ENCODE peak calls at places on chromosomes 4 and X, in seven cellular contexts. J is GM06990, D is fibroblast of the aortic adventitia, I is fibroblast of lung, Z is tibial artery, L is kidney epithelial cell, C is choroid plexus epithelial cell. O is an unnamed sample.

GRCh38 chr4:141220271-141220654 is 432 bp upstream of the ZNF330 start:
- DNase-seq in J (no peak), D (no peak), I (peak; percentile 21), Z (no peak), L (peak; percentile 32), C (peak; percentile 31), O (no peak)

GRCh38 chr4:76752911-76753494 is 144.9 kb downstream of the SOWAHB start:
- DNase-seq in J (no peak), D (peak; percentile 94), I (peak; percentile 99), Z (peak; percentile 72), L (peak; percentile 94), C (peak; percentile 96), O (peak; percentile 100)

GRCh38 chrX:123184858-123185251 is 777 bp downstream of the GRIA3 start:
- DNase-seq in J (peak; percentile 12), D (peak; percentile 31), I (no peak), Z (peak; percentile 61), L (no peak), C (no peak), O (peak; percentile 10)

GRCh38 chr4:24321637-24322036 is 262.7 kb downstream of the DHX15 start:
- DNase-seq in J (no peak), D (no peak), I (no peak), Z (no peak), L (no peak), C (peak; percentile 1), O (no peak)

GRCh38 chrX:107574054-107574683 is 54.1 kb upstream of the PRPS1 start:
- DNase-seq in J (no peak), D (peak; percentile 61), I (peak; percentile 76), Z (no peak), L (no peak), C (peak; percentile 68), O (peak; percentile 80)

GRCh38 chr4:40698733-40699132 is 51.0 kb upstream of the NSUN7 start:
- DNase-seq in J (no peak), D (no peak), I (no peak), Z (no peak), L (no peak), C (no peak), O (no peak)

GRCh38 chrX:49627030-49627777 is 28.4 kb downstream of the GAGE1 start:
- DNase-seq in J (peak; percentile 22), D (no peak), I (no peak), Z (no peak), L (no peak), C (no peak), O (peak; percentile 3)

GRCh38 chrX:133249659-133250058 is 31.5 kb upstream of the TFDP3 start:
- DNase-seq in J (no peak), D (peak; percentile 13), I (peak; percentile 14), Z (no peak), L (no peak), C (peak; percentile 31), O (peak; percentile 25)

GRCh38 chr4:57110635-57111546 is 706 bp upstream of the IGFBP7 start:
- DNase-seq in J (peak; percentile 12), D (peak; percentile 79), I (peak; percentile 81), Z (peak; percentile 79), L (no peak), C (peak; percentile 83), O (peak; percentile 57)

GRCh38 chrX:100376581-100376980 is 33.5 kb downstream of the PCDH19 start:
- DNase-seq in J (no peak), D (peak; percentile 5), I (peak; percentile 6), Z (no peak), L (no peak), C (peak; percentile 28), O (peak; percentile 49)

GRCh38 chr4:58871509-58871908 is 1761.3 kb upstream of the IGFBP7 start:
- DNase-seq in J (no peak), D (no peak), I (no peak), Z (no peak), L (no peak), C (no peak), O (no peak)

GRCh38 chrX:56564182-56564885 is 907 bp downstream of the UBQLN2 start:
- DNase-seq in J (peak; percentile 22), D (peak; percentile 37), I (peak; percentile 74), Z (peak; percentile 62), L (peak; percentile 31), C (peak; percentile 54), O (peak; percentile 46)

GRCh38 chrX:19513383-19513782 is 1.9 kb downstream of the MAP3K15 start:
- DNase-seq in J (no peak), D (no peak), I (no peak), Z (no peak), L (no peak), C (peak; percentile 5), O (no peak)

GRCh38 chr4:103719320-103720204 is at the start of gene TACR3:
- DNase-seq in J (peak; percentile 6), D (no peak), I (peak; percentile 8), Z (no peak), L (no peak), C (no peak), O (peak; percentile 2)

GRCh38 chrX:110557864-110558263 is 199.2 kb downstream of the RTL9 start:
- DNase-seq in J (no peak), D (no peak), I (no peak), Z (no peak), L (no peak), C (no peak), O (no peak)

GRCh38 chr4:95045429-95045828 is 287.7 kb downstream of the BMPR1B start:
- DNase-seq in J (no peak), D (peak; percentile 7), I (peak; percentile 45), Z (no peak), L (no peak), C (peak; percentile 51), O (no peak)

GRCh38 chr4:612749-613125 is 12.6 kb upstream of the PDE6B start:
- DNase-seq in J (no peak), D (no peak), I (no peak), Z (peak; percentile 35), L (no peak), C (no peak), O (no peak)

GRCh38 chr4:53431052-53431451 is 53.6 kb downstream of the FIP1L1 start:
- DNase-seq in J (no peak), D (no peak), I (no peak), Z (no peak), L (no peak), C (no peak), O (no peak)

GRCh38 chr4:148065069-148065468 is 333.2 kb downstream of the ARHGAP10 start:
- DNase-seq in J (no peak), D (peak; percentile 77), I (peak; percentile 82), Z (no peak), L (no peak), C (peak; percentile 78), O (peak; percentile 70)

GRCh38 chrX:69211701-69212100 is 46.4 kb upstream of the PJA1 start:
- DNase-seq in J (no peak), D (no peak), I (no peak), Z (no peak), L (no peak), C (no peak), O (no peak)

GRCh38 chr4:128519163-128519810 is 231.7 kb upstream of the PGRMC2 start:
- DNase-seq in J (no peak), D (peak; percentile 79), I (peak; percentile 74), Z (peak; percentile 66), L (no peak), C (peak; percentile 55), O (peak; percentile 74)

GRCh38 chr4:143403551-143403816 is 66.8 kb downstream of the GAB1 start:
- DNase-seq in J (no peak), D (no peak), I (no peak), Z (no peak), L (no peak), C (no peak), O (no peak)

GRCh38 chr4:8708401-8709021 is 115.9 kb downstream of the CPZ start:
- DNase-seq in J (no peak), D (no peak), I (no peak), Z (peak; percentile 55), L (no peak), C (no peak), O (no peak)

GRCh38 chr4:184851200-184851541 is 25.4 kb upstream of the ACSL1 start:
- DNase-seq in J (peak; percentile 64), D (no peak), I (no peak), Z (no peak), L (no peak), C (peak; percentile 67), O (peak; percentile 21)

GRCh38 chr4:83360018-83360417 is 25.4 kb upstream of the HPSE start:
- DNase-seq in J (no peak), D (no peak), I (no peak), Z (no peak), L (no peak), C (no peak), O (no peak)

GRCh38 chr4:10611673-10612072 is 72.9 kb downstream of the CLNK start:
- DNase-seq in J (no peak), D (peak; percentile 86), I (peak; percentile 93), Z (no peak), L (peak; percentile 74), C (peak; percentile 88), O (peak; percentile 87)

GRCh38 chr4:4426511-4427477 is 39.9 kb downstream of the NSG1 start:
- DNase-seq in J (no peak), D (no peak), I (peak; percentile 42), Z (no peak), L (peak; percentile 25), C (peak; percentile 40), O (no peak)

GRCh38 chrX:95330292-95330691 is 1354.3 kb upstream of the DIAPH2 start:
- DNase-seq in J (no peak), D (no peak), I (no peak), Z (no peak), L (no peak), C (no peak), O (no peak)

GRCh38 chr4:83358410-83358809 is 23.8 kb upstream of the HPSE start:
- DNase-seq in J (no peak), D (peak; percentile 64), I (peak; percentile 88), Z (no peak), L (peak; percentile 66), C (peak; percentile 89), O (peak; percentile 71)

GRCh38 chr4:98613453-98614075 is 44.8 kb downstream of the TSPAN5 start:
- DNase-seq in J (no peak), D (no peak), I (peak; percentile 48), Z (no peak), L (no peak), C (no peak), O (peak; percentile 25)
- H3K4me3 ChIP-seq in J (no peak overlapping the region), D (no peak overlapping the region), I (no peak overlapping the region), Z (no peak overlapping the region), L (no peak overlapping the region), C (no peak overlapping the region), O (no peak overlapping the region)

GRCh38 chr4:37383579-37384229 is 139.2 kb downstream of the NWD2 start:
- DNase-seq in J (no peak), D (peak; percentile 7), I (peak; percentile 6), Z (no peak), L (no peak), C (peak; percentile 40), O (peak; percentile 30)
- TF ChIP-seq CTCF in J (peak; percentile 69), D (peak; percentile 44), I (peak; percentile 21), Z (no peak), L (peak; percentile 72), C (peak; percentile 61), O (peak; percentile 61)

GRCh38 chr4:6245246-6246169 is 24.1 kb upstream of the WFS1 start:
- DNase-seq in J (no peak), D (no peak), I (peak; percentile 3), Z (no peak), L (no peak), C (peak; percentile 11), O (no peak)
- H3K4me3 ChIP-seq in J (no peak overlapping the region), D (no peak overlapping the region), I (no peak overlapping the region), Z (no peak overlapping the region), L (no peak overlapping the region), C (peak overlapping the region; percentile 42), O (no peak overlapping the region)

GRCh38 chr4:48905363-48906015 is 1.1 kb downstream of the OCIAD2 start:
- DNase-seq in J (peak; percentile 3), D (peak; percentile 68), I (peak; percentile 77), Z (no peak), L (peak; percentile 41), C (peak; percentile 66), O (peak; percentile 73)
- TF ChIP-seq CTCF in J (peak; percentile 20), D (peak; percentile 34), I (no peak), Z (no peak), L (peak; percentile 33), C (peak; percentile 39), O (peak; percentile 22)

O was measured in fibroblast of mammary gland.